ENCODE peak calls at places on chromosomes 2 and 18, in five cellular contexts. H is Right ventricle myocardium inferior; O is neural crest cell; F is pancreas; Q is activated CD8-positive, alpha-beta T cell treated with anti-CD3 and anti-CD28 coated beads for 36 hours. R is an unnamed sample.

GRCh38 chr2:122433123-122433754 is 677.8 kb downstream of the TSN start:
- DNase-seq in Q (no peak), O (no peak), H (no peak), F (no peak), R (no peak)

GRCh38 chr2:218387369-218388194 is 5.5 kb downstream of the SLC11A1 start:
- DNase-seq in F (peak), O (no peak), Q (peak), H (no peak), R (no peak)

GRCh38 chr2:27249077-27249890 is 13.6 kb downstream of the SLC30A3 start:
- DNase-seq in O (no peak), F (no peak), Q (no peak), H (no peak), R (no peak)

GRCh38 chr18:27954226-27954625 is 222.7 kb downstream of the CDH2 start:
- DNase-seq in F (no peak), Q (no peak), O (no peak), H (no peak), R (no peak)

GRCh38 chr2:237486334-237486818 is 675 bp upstream of the MLPH start:
- DNase-seq in O (no peak), F (peak), H (no peak), Q (no peak), R (no peak)

GRCh38 chr2:85536479-85536878 is 2.5 kb upstream of the MAT2A start:
- DNase-seq in O (no peak), F (no peak), Q (no peak), H (no peak), R (no peak)

GRCh38 chr2:170716851-170717598 is 1.9 kb downstream of the SP5 start:
- DNase-seq in F (peak), H (no peak), Q (peak), O (peak), R (no peak)

GRCh38 chr18:6434987-6435709 is 20.4 kb upstream of the L3MBTL4 start:
- DNase-seq in O (no peak), F (no peak), Q (no peak), H (no peak), R (no peak)

GRCh38 chr2:143193121-143193520 is 63.9 kb downstream of the ARHGAP15 start:
- DNase-seq in Q (no peak), O (no peak), H (no peak), F (no peak), R (no peak)

GRCh38 chr2:10226032-10226724 is 76.5 kb upstream of the HPCAL1 start:
- DNase-seq in H (no peak), F (peak), O (no peak), Q (no peak), R (no peak)

GRCh38 chr2:16058747-16059358 is 118.5 kb downstream of the MYCN start:
- DNase-seq in Q (no peak), O (no peak), H (no peak), F (no peak), R (no peak)

GRCh38 chr2:197088694-197089093 is 162.2 kb upstream of the PGAP1 start:
- DNase-seq in O (no peak), H (no peak), Q (no peak), F (no peak), R (no peak)

GRCh38 chr2:198287706-198288105 is 483.3 kb downstream of the PLCL1 start:
- DNase-seq in H (no peak), F (no peak), O (no peak), Q (no peak), R (no peak)

GRCh38 chr2:9377461-9378097 is 45.7 kb downstream of the ITGB1BP1 start:
- DNase-seq in Q (no peak), O (no peak), H (no peak), F (no peak), R (no peak)

GRCh38 chr18:37568671-37569070 is 3.1 kb upstream of the CELF4 start:
- DNase-seq in Q (no peak), F (no peak), H (no peak), O (no peak), R (no peak)

GRCh38 chr18:80197490-80197889 is 49.8 kb downstream of the PARD6G start:
- DNase-seq in H (no peak), Q (no peak), O (no peak), F (no peak), R (no peak)

GRCh38 chr2:114631146-114631545 is 188.7 kb downstream of the DPP10 start:
- DNase-seq in Q (no peak), O (no peak), H (no peak), F (no peak), R (no peak)

GRCh38 chr2:220194630-220195029 is 567.2 kb downstream of the SLC4A3 start:
- DNase-seq in Q (no peak), H (no peak), F (no peak), O (no peak), R (no peak)

GRCh38 chr2:109654316-109655050 is 40.3 kb downstream of the SOWAHC start:
- DNase-seq in F (no peak), H (no peak), Q (no peak), O (no peak), R (no peak)

GRCh38 chr2:62596061-62596658 is 90.2 kb upstream of the TMEM17 start:
- DNase-seq in O (no peak), Q (no peak), F (no peak), H (no peak), R (no peak)

GRCh38 chr2:15938803-15939555 is 1.4 kb upstream of the MYCN start:
- DNase-seq in O (no peak), F (no peak), H (no peak), Q (no peak), R (no peak)

GRCh38 chr2:8087480-8087840 is 594.4 kb upstream of the ID2 start:
- DNase-seq in O (no peak), Q (no peak), F (no peak), H (no peak), R (no peak)

GRCh38 chr2:175557810-175558377 is 376.4 kb upstream of the ATP5MC3 start:
- DNase-seq in F (no peak), O (no peak), Q (no peak), H (no peak), R (no peak)

GRCh38 chr2:35168351-35168750 is 1187.2 kb upstream of the CRIM1 start:
- DNase-seq in F (no peak), O (no peak), Q (no peak), H (no peak), R (no peak)

GRCh38 chr2:12059616-12060441 is 313.4 kb downstream of the LPIN1 start:
- DNase-seq in O (no peak), F (no peak), Q (no peak), H (no peak), R (no peak)

GRCh38 chr2:212282596-212283330 is 255.8 kb downstream of the ERBB4 start:
- DNase-seq in F (no peak), Q (no peak), H (no peak), O (no peak), R (no peak)

GRCh38 chr2:68367918-68368656 is 3.0 kb downstream of the PLEK start:
- DNase-seq in H (no peak), O (no peak), F (no peak), Q (no peak), R (no peak)

GRCh38 chr2:227607969-227608368 is 6.7 kb downstream of the SCYGR3 start:
- DNase-seq in F (no peak), H (no peak), O (no peak), Q (no peak), R (no peak)

GRCh38 chr2:150549381-150549780 is 61.9 kb upstream of the RND3 start:
- DNase-seq in F (no peak), Q (no peak), H (no peak), O (no peak), R (no peak)